ENCODE peak calls at places on chromosomes 3 and 15, in nine cellular contexts. One of them, this sample, is unnamed.

GRCh38 chr3:129690406-129690805 is 83.9 kb upstream of the PLXND1 start:
- DNase-seq in HFFc6: peak
- DNase-seq in psoas muscle: no peak
- DNase-seq in ureter: no peak
- DNase-seq in CD8-positive, alpha-beta T cell: peak
- DNase-seq in right lobe of liver: no peak
- DNase-seq in stimulated activated CD8-positive, alpha-beta memory T cell treated with anti-CD3 and anti-CD28 coated beads, Interleukin-15, amount 100 ng/mL, for 1 hour: peak
- DNase-seq in head of caudate nucleus: peak
- DNase-seq in activated T-cell treated with anti-CD3 and anti-CD28 coated beads, Interleukin-2, amount 50 U/mL, for 72 hours: peak
- DNase-seq in this sample: peak

GRCh38 chr3:183653209-183654064 is 18.0 kb downstream of the KLHL24 start:
- DNase-seq in stimulated activated CD8-positive, alpha-beta memory T cell treated with anti-CD3 and anti-CD28 coated beads, Interleukin-15, amount 100 ng/mL, for 1 hour: no peak
- DNase-seq in CD8-positive, alpha-beta T cell: no peak
- DNase-seq in psoas muscle: no peak
- DNase-seq in activated T-cell treated with anti-CD3 and anti-CD28 coated beads, Interleukin-2, amount 50 U/mL, for 72 hours: no peak
- DNase-seq in head of caudate nucleus: no peak
- DNase-seq in right lobe of liver: no peak
- DNase-seq in ureter: no peak
- DNase-seq in HFFc6: no peak
- DNase-seq in this sample: no peak

GRCh38 chr3:74351213-74351612 is 263.2 kb downstream of the CNTN3 start:
- DNase-seq in ureter: no peak
- DNase-seq in stimulated activated CD8-positive, alpha-beta memory T cell treated with anti-CD3 and anti-CD28 coated beads, Interleukin-15, amount 100 ng/mL, for 1 hour: no peak
- DNase-seq in CD8-positive, alpha-beta T cell: no peak
- DNase-seq in activated T-cell treated with anti-CD3 and anti-CD28 coated beads, Interleukin-2, amount 50 U/mL, for 72 hours: no peak
- DNase-seq in psoas muscle: no peak
- DNase-seq in head of caudate nucleus: peak
- DNase-seq in right lobe of liver: no peak
- DNase-seq in HFFc6: no peak
- DNase-seq in this sample: no peak

GRCh38 chr3:157088506-157089454 is 71.2 kb downstream of the CCNL1 start:
- DNase-seq in activated T-cell treated with anti-CD3 and anti-CD28 coated beads, Interleukin-2, amount 50 U/mL, for 72 hours: peak
- DNase-seq in psoas muscle: peak
- DNase-seq in CD8-positive, alpha-beta T cell: peak
- DNase-seq in stimulated activated CD8-positive, alpha-beta memory T cell treated with anti-CD3 and anti-CD28 coated beads, Interleukin-15, amount 100 ng/mL, for 1 hour: peak
- DNase-seq in HFFc6: peak
- DNase-seq in ureter: peak
- DNase-seq in head of caudate nucleus: peak
- DNase-seq in right lobe of liver: peak
- DNase-seq in this sample: peak

GRCh38 chr3:136535906-136536305 is 216.3 kb downstream of the STAG1 start:
- DNase-seq in activated T-cell treated with anti-CD3 and anti-CD28 coated beads, Interleukin-2, amount 50 U/mL, for 72 hours: no peak
- DNase-seq in head of caudate nucleus: no peak
- DNase-seq in CD8-positive, alpha-beta T cell: no peak
- DNase-seq in HFFc6: peak
- DNase-seq in stimulated activated CD8-positive, alpha-beta memory T cell treated with anti-CD3 and anti-CD28 coated beads, Interleukin-15, amount 100 ng/mL, for 1 hour: no peak
- DNase-seq in ureter: no peak
- DNase-seq in psoas muscle: no peak
- DNase-seq in right lobe of liver: no peak
- DNase-seq in this sample: no peak

GRCh38 chr3:172034786-172035685 is 4.3 kb upstream of the FNDC3B start:
- DNase-seq in right lobe of liver: peak
- DNase-seq in stimulated activated CD8-positive, alpha-beta memory T cell treated with anti-CD3 and anti-CD28 coated beads, Interleukin-15, amount 100 ng/mL, for 1 hour: no peak
- DNase-seq in activated T-cell treated with anti-CD3 and anti-CD28 coated beads, Interleukin-2, amount 50 U/mL, for 72 hours: no peak
- DNase-seq in HFFc6: peak
- DNase-seq in ureter: no peak
- DNase-seq in head of caudate nucleus: no peak
- DNase-seq in psoas muscle: no peak
- DNase-seq in CD8-positive, alpha-beta T cell: no peak
- DNase-seq in this sample: no peak

GRCh38 chr15:67173786-67174185 is 80.7 kb downstream of the AAGAB start:
- DNase-seq in CD8-positive, alpha-beta T cell: no peak
- DNase-seq in psoas muscle: no peak
- DNase-seq in stimulated activated CD8-positive, alpha-beta memory T cell treated with anti-CD3 and anti-CD28 coated beads, Interleukin-15, amount 100 ng/mL, for 1 hour: no peak
- DNase-seq in right lobe of liver: no peak
- DNase-seq in HFFc6: no peak
- DNase-seq in activated T-cell treated with anti-CD3 and anti-CD28 coated beads, Interleukin-2, amount 50 U/mL, for 72 hours: no peak
- DNase-seq in ureter: no peak
- DNase-seq in head of caudate nucleus: no peak
- DNase-seq in this sample: no peak

GRCh38 chr15:78192826-78193594 is 41.4 kb downstream of the ACSBG1 start:
- DNase-seq in right lobe of liver: peak
- DNase-seq in stimulated activated CD8-positive, alpha-beta memory T cell treated with anti-CD3 and anti-CD28 coated beads, Interleukin-15, amount 100 ng/mL, for 1 hour: no peak
- DNase-seq in HFFc6: no peak
- DNase-seq in CD8-positive, alpha-beta T cell: no peak
- DNase-seq in head of caudate nucleus: no peak
- DNase-seq in activated T-cell treated with anti-CD3 and anti-CD28 coated beads, Interleukin-2, amount 50 U/mL, for 72 hours: no peak
- DNase-seq in psoas muscle: no peak
- DNase-seq in ureter: no peak
- DNase-seq in this sample: no peak

GRCh38 chr15:100170280-100170654 is 171.5 kb downstream of the ADAMTS17 start:
- DNase-seq in activated T-cell treated with anti-CD3 and anti-CD28 coated beads, Interleukin-2, amount 50 U/mL, for 72 hours: peak
- DNase-seq in head of caudate nucleus: no peak
- DNase-seq in HFFc6: no peak
- DNase-seq in CD8-positive, alpha-beta T cell: no peak
- DNase-seq in ureter: no peak
- DNase-seq in psoas muscle: no peak
- DNase-seq in right lobe of liver: no peak
- DNase-seq in stimulated activated CD8-positive, alpha-beta memory T cell treated with anti-CD3 and anti-CD28 coated beads, Interleukin-15, amount 100 ng/mL, for 1 hour: no peak
- DNase-seq in this sample: no peak

GRCh38 chr15:68220489-68220888 is 9.0 kb downstream of the CLN6 start:
- DNase-seq in right lobe of liver: no peak
- DNase-seq in head of caudate nucleus: no peak
- DNase-seq in ureter: peak
- DNase-seq in psoas muscle: no peak
- DNase-seq in CD8-positive, alpha-beta T cell: no peak
- DNase-seq in activated T-cell treated with anti-CD3 and anti-CD28 coated beads, Interleukin-2, amount 50 U/mL, for 72 hours: no peak
- DNase-seq in stimulated activated CD8-positive, alpha-beta memory T cell treated with anti-CD3 and anti-CD28 coated beads, Interleukin-15, amount 100 ng/mL, for 1 hour: no peak
- DNase-seq in HFFc6: no peak
- DNase-seq in this sample: no peak

This sample was measured in Daoy.